ENCODE peak calls at places on chromosomes 11 and 22, in four cellular contexts. B is dorsolateral prefrontal cortex, A is left ventricle myocardium inferior, C is Peyer's patch. D is an unnamed sample.

GRCh38 chr11:65854161-65854592 is 3.8 kb downstream of the CFL1 start:
- DNase-seq in B (no peak), A (no peak), C (no peak), D (no peak)

GRCh38 chr11:67368621-67369020 is 4.8 kb downstream of the CLCF1 start:
- DNase-seq in A (no peak), B (no peak), C (peak; percentile 51), D (no peak)

GRCh38 chr11:44290206-44290605 is 19.7 kb downstream of the ALX4 start:
- DNase-seq in A (no peak), B (no peak), C (no peak), D (no peak)

GRCh38 chr11:12458042-12458441 is 80.7 kb downstream of the PARVA start:
- DNase-seq in B (no peak), A (no peak), C (no peak), D (no peak)

GRCh38 chr11:122202161-122202950 is 86.3 kb upstream of the BLID start:
- DNase-seq in C (no peak), A (no peak), B (no peak), D (no peak)

GRCh38 chr11:106724293-106724892 is 293.9 kb downstream of the GUCY1A2 start:
- DNase-seq in B (no peak), A (no peak), C (no peak), D (no peak)

GRCh38 chr11:35335226-35335625 is 84.1 kb downstream of the SLC1A2 start:
- DNase-seq in C (no peak), A (no peak), B (no peak), D (no peak)

GRCh38 chr22:39476664-39477063 is 19.9 kb downstream of the MGAT3 start:
- DNase-seq in C (no peak), B (no peak), A (no peak), D (no peak)

GRCh38 chr22:17121235-17122195 is at the start of gene TMEM121B:
- DNase-seq in A (peak; percentile 80), B (peak; percentile 88), C (no peak), D (no peak)

GRCh38 chr11:17764446-17765218 is 30.1 kb downstream of the KCNC1 start:
- DNase-seq in A (no peak), B (no peak), C (no peak), D (no peak)

GRCh38 chr11:19553683-19554333 is 158.8 kb upstream of the NAV2 start:
- DNase-seq in B (peak; percentile 86), A (peak; percentile 76), C (peak; percentile 64), D (peak; percentile 78)
- TF ChIP-seq CTCF in B (peak; percentile 96), A (peak; percentile 90), C (peak; percentile 71), D (peak; percentile 61)

GRCh38 chr11:59802639-59803176 is 7.9 kb downstream of the MRPL16 start:
- DNase-seq in C (no peak), B (no peak), A (no peak), D (no peak)
- H3K27ac ChIP-seq in C (no peak overlapping the region), B (peak overlapping the region; percentile 13), A (peak overlapping the region; percentile 74), D (no peak overlapping the region)

GRCh38 chr11:28447226-28447625 is 339.0 kb downstream of the METTL15 start:
- DNase-seq in B (no peak), C (no peak), A (no peak), D (no peak)

GRCh38 chr11:28439403-28439802 is 331.2 kb downstream of the METTL15 start:
- DNase-seq in A (no peak), B (peak; percentile 28), C (no peak), D (no peak)

GRCh38 chr11:28442113-28442512 is 333.9 kb downstream of the METTL15 start:
- DNase-seq in B (no peak), A (no peak), C (no peak), D (no peak)
- TF ChIP-seq CTCF in B (no peak), A (no peak), C (no peak), D (no peak)

GRCh38 chr11:20559523-20560300 is 39.7 kb upstream of the SLC6A5 start:
- DNase-seq in B (no peak), C (no peak), A (no peak), D (no peak)
- H3K27ac ChIP-seq in B (no peak overlapping the region), C (no peak overlapping the region), A (no peak overlapping the region), D (no peak overlapping the region)

DNA sequence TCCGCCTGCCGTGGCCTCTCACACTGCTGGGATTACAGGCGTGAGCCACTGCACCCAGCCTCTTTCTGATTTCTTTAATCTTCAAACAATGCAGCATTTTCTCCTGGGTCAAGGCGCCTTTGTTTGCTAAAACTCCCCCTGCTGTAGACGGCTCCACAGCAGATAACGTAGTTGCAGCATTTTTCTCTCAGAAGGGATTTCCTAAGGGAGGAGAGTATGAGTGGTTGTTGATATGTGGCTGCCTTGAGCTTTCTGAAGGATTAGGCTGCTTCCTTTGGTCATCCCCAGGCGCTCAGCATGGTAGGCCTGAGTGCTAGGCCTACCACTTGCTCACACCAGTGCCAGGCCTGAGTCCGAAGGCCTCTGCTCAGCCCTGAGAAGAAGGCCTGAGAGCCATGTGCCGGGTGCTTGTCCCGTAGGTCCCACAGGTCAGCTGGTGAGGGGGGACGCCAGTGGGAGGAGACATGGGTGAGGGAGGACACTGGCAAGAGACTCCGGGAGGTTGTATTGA is 18.1 kb downstream of the SMARCB1 start:
- DNase-seq in A (no peak), C (no peak), B (no peak), D (no peak)
- TF ChIP-seq CTCF in A (no peak), C (no peak), B (no peak), D (no peak)

GRCh38 chr22:46039531-46039930 is 62.6 kb upstream of the WNT7B start:
- DNase-seq in C (no peak), A (no peak), B (no peak), D (no peak)

GRCh38 chr22:46040471-46041465 is 63.8 kb upstream of the WNT7B start:
- DNase-seq in B (peak; percentile 21), C (no peak), A (peak; percentile 10), D (no peak)

GRCh38 chr22:46036558-46037408 is 59.8 kb upstream of the WNT7B start:
- DNase-seq in B (no peak), A (no peak), C (peak; percentile 55), D (no peak)

GRCh38 chr22:46038174-46038487 is 61.2 kb upstream of the WNT7B start:
- DNase-seq in C (no peak), A (no peak), B (no peak), D (no peak)

GRCh38 chr22:46038516-46039430 is 61.8 kb upstream of the WNT7B start:
- DNase-seq in A (no peak), B (no peak), C (no peak), D (no peak)
- H3K27ac ChIP-seq in A (peak overlapping the region; percentile 100), B (peak overlapping the region; percentile 97), C (no peak overlapping the region), D (no peak overlapping the region)